ENCODE peak calls at places on chromosomes 4 and X, in nine cellular contexts. W, D, Z, C, T, V, B, G and A are unnamed samples.
A peak's percentile ranks its signal among the peaks of the same experiment; 100 is the strongest.

GRCh38 chr4:38177792-38178665 is 217.8 kb downstream of the PTTG2 start:
- DNase-seq in C (peak; percentile 39), B (peak; percentile 81), G (peak; percentile 42), Z (no peak), D (peak; percentile 39), W (no peak), T (peak; percentile 21), V (no peak), A (no peak)

GRCh38 chrX:136170109-136170800 is 22.9 kb downstream of the FHL1 start:
- DNase-seq in V (peak; percentile 43), C (no peak), Z (no peak), W (no peak), G (no peak), T (no peak), D (no peak), B (no peak), A (no peak)

GRCh38 chrX:13001097-13001496 is 26.2 kb downstream of the TMSB4X start:
- DNase-seq in G (no peak), B (no peak), D (no peak), Z (no peak), T (no peak), C (no peak), W (no peak), V (no peak), A (no peak)

GRCh38 chr4:108270466-108271450 is 102.0 kb upstream of the LEF1 start:
- DNase-seq in T (no peak), D (no peak), C (no peak), V (peak; percentile 63), W (no peak), G (no peak), Z (no peak), B (no peak), A (no peak)

GRCh38 chr4:41506071-41506470 is 31.9 kb upstream of the LIMCH1 start:
- DNase-seq in C (no peak), B (no peak), Z (no peak), W (no peak), V (peak; percentile 46), T (no peak), G (no peak), D (no peak), A (no peak)

GRCh38 chrX:69503228-69503834 is 795 bp upstream of the NALF2 start:
- DNase-seq in C (no peak), V (no peak), G (no peak), B (no peak), D (no peak), Z (no peak), T (no peak), W (no peak), A (peak; percentile 29)

GRCh38 chr4:106062452-106062875 is 167.2 kb downstream of the NPNT start:
- DNase-seq in T (no peak), B (no peak), W (no peak), C (no peak), D (no peak), G (no peak), Z (no peak), V (peak; percentile 60), A (no peak)

GRCh38 chr4:55405073-55405472 is 9.3 kb downstream of the TMEM165 start:
- DNase-seq in C (no peak), T (no peak), D (no peak), B (no peak), G (no peak), V (no peak), Z (no peak), W (no peak), A (no peak)

GRCh38 chr4:23770011-23770410 is 119.8 kb downstream of the PPARGC1A start:
- DNase-seq in T (no peak), V (no peak), G (no peak), W (no peak), C (no peak), Z (no peak), D (no peak), B (no peak), A (no peak)

GRCh38 chrX:21319323-21319722 is 54.9 kb upstream of the CNKSR2 start:
- DNase-seq in C (no peak), B (no peak), Z (no peak), W (no peak), G (no peak), V (no peak), D (no peak), T (no peak), A (no peak)

GRCh38 chr4:153143527-153144348 is 60.5 kb upstream of the TRIM2 start:
- DNase-seq in V (peak; percentile 66), W (no peak), G (no peak), Z (no peak), C (no peak), T (no peak), D (no peak), B (peak; percentile 35), A (no peak)

GRCh38 chr4:77089880-77090279 is 14.1 kb upstream of the CCNI start:
- DNase-seq in V (no peak), Z (no peak), W (no peak), B (no peak), D (no peak), T (no peak), G (no peak), C (no peak), A (no peak)

GRCh38 chr4:156941940-156942548 is 29.6 kb downstream of the PDGFC start:
- DNase-seq in V (peak; percentile 85), W (peak; percentile 54), D (no peak), C (no peak), T (no peak), B (peak; percentile 13), Z (peak; percentile 39), G (no peak), A (no peak)

GRCh38 chrX:13167444-13168207 is 123.2 kb upstream of the FAM9C start:
- DNase-seq in T (no peak), V (no peak), D (peak; percentile 9), G (peak; percentile 1), B (no peak), W (no peak), Z (peak; percentile 40), C (peak; percentile 20), A (no peak)

GRCh38 chr4:118957683-118958082 is 69.0 kb downstream of the SYNPO2 start:
- DNase-seq in B (no peak), W (no peak), D (no peak), Z (no peak), T (no peak), C (no peak), V (no peak), G (no peak), A (no peak)

GRCh38 chrX:115289465-115289864 is at the start of gene LUZP4:
- DNase-seq in D (no peak), B (no peak), Z (no peak), V (no peak), G (no peak), T (no peak), W (no peak), C (no peak), A (no peak)

GRCh38 chr4:57074753-57075152 is 35.4 kb downstream of the IGFBP7 start:
- DNase-seq in V (peak; percentile 66), B (no peak), C (no peak), W (no peak), Z (no peak), G (no peak), T (no peak), D (no peak), A (no peak)

GRCh38 chr4:18401868-18402267 is 380.3 kb upstream of the LCORL start:
- DNase-seq in C (no peak), G (no peak), T (no peak), W (no peak), V (no peak), Z (no peak), D (no peak), B (no peak), A (no peak)

GRCh38 chr4:130233377-130234047 is 1137.6 kb downstream of the C4orf33 start:
- DNase-seq in V (no peak), D (peak; percentile 8), C (no peak), T (no peak), B (no peak), Z (no peak), G (no peak), W (no peak), A (no peak)

GRCh38 chrX:72526534-72527508 is 45.8 kb downstream of the HDAC8 start:
- DNase-seq in G (no peak), T (no peak), D (no peak), B (no peak), Z (no peak), C (no peak), V (peak; percentile 14), W (no peak), A (no peak)

GRCh38 chrX:14956813-14957212 is 83.6 kb downstream of the MOSPD2 start:
- DNase-seq in T (no peak), G (no peak), D (no peak), B (no peak), Z (no peak), W (no peak), V (no peak), C (no peak), A (no peak)

GRCh38 chrX:129663171-129663570 is 8.4 kb upstream of the APLN start:
- DNase-seq in T (no peak), Z (no peak), B (no peak), G (no peak), D (no peak), V (peak; percentile 22), W (no peak), C (no peak), A (no peak)

GRCh38 chr4:177185151-177185550 is 124.5 kb upstream of the NEIL3 start:
- DNase-seq in B (no peak), V (no peak), G (no peak), Z (no peak), D (no peak), C (no peak), W (no peak), T (no peak), A (no peak)

GRCh38 chr4:113684534-113685091 is 76.9 kb downstream of the CAMK2D start:
- DNase-seq in C (no peak), G (peak; percentile 26), Z (no peak), W (no peak), T (no peak), V (no peak), D (peak; percentile 3), B (peak; percentile 46), A (no peak)

GRCh38 chrX:140190441-140191108 is 225.3 kb upstream of the CXorf66 start:
- DNase-seq in V (peak; percentile 20), C (no peak), W (no peak), D (no peak), T (no peak), B (peak; percentile 6), Z (no peak), G (no peak), A (no peak)

GRCh38 chr4:89995824-89996223 is 101.2 kb downstream of the MMRN1 start:
- DNase-seq in C (no peak), Z (no peak), D (no peak), G (no peak), W (no peak), B (no peak), T (no peak), V (no peak), A (no peak)

GRCh38 chr4:12729384-12729783 is 754.8 kb downstream of the RAB28 start:
- DNase-seq in B (no peak), W (no peak), C (no peak), D (peak; percentile 31), Z (no peak), G (no peak), T (no peak), V (peak; percentile 4), A (no peak)

GRCh38 chr4:46124773-46125172 is 919 bp upstream of the GABRG1 start:
- DNase-seq in B (no peak), G (no peak), V (no peak), D (no peak), T (no peak), W (peak; percentile 69), Z (no peak), C (no peak), A (no peak)

GRCh38 chrX:55907968-55908607 is 190.5 kb downstream of the RRAGB start:
- DNase-seq in W (peak; percentile 61), V (peak; percentile 0), B (peak; percentile 76), G (peak; percentile 29), Z (no peak), T (peak; percentile 27), C (peak; percentile 54), D (peak; percentile 52), A (peak; percentile 7)

GRCh38 chr4:188121530-188121929 is 12.1 kb upstream of the TRIML2 start:
- DNase-seq in G (no peak), T (no peak), C (no peak), B (no peak), V (no peak), D (no peak), W (no peak), Z (no peak), A (no peak)

GRCh38 chr4:476501-476900 is 22.5 kb downstream of the ZNF721 start:
- DNase-seq in C (no peak), D (no peak), Z (no peak), G (no peak), W (no peak), B (no peak), V (peak; percentile 55), T (no peak), A (no peak)